ENCODE peak calls at places on chromosome 13, in nine cellular contexts. M is mesothelial cell of epicardium; P is left ventricle myocardium inferior; C is activated CD8-positive, alpha-beta T cell treated with anti-CD3 and anti-CD28 coated beads for 36 hours; G is AG04450; K is AG10803; T is astrocyte; Q is fibroblast of mammary gland; F is ascending aorta. W is an unnamed sample.

GRCh38 chr13:87554045-87554444 is 117.1 kb upstream of the SLITRK5 start:
- DNase-seq in M (no peak), T (no peak), G (no peak), K (no peak), C (no peak), P (no peak), Q (no peak), F (no peak), W (no peak)

GRCh38 chr13:47726394-47726793 is 274.7 kb downstream of the SUCLA2 start:
- DNase-seq in K (no peak), G (no peak), M (no peak), T (no peak), P (no peak), Q (no peak), F (no peak), C (no peak), W (no peak)

GRCh38 chr13:67147257-67148218 is 82.6 kb downstream of the PCDH9 start:
- DNase-seq in F (no peak), M (no peak), K (peak), C (no peak), G (peak), T (peak), P (no peak), Q (peak), W (no peak)

GRCh38 chr13:37648604-37649003 is 50.0 kb upstream of the POSTN start:
- DNase-seq in Q (peak), F (no peak), K (peak), T (peak), M (no peak), C (no peak), P (no peak), G (peak), W (no peak)

GRCh38 chr13:29917573-29918091 is 67.2 kb upstream of the UBL3 start:
- DNase-seq in T (no peak), P (no peak), Q (peak), K (no peak), F (no peak), C (no peak), M (no peak), G (no peak), W (no peak)

GRCh38 chr13:96984061-96984508 is 10.2 kb downstream of the OXGR1 start:
- DNase-seq in Q (peak), P (no peak), C (peak), T (no peak), G (no peak), F (no peak), K (no peak), M (no peak), W (no peak)

GRCh38 chr13:63124863-63125262 is 1709.2 kb upstream of the PCDH20 start:
- DNase-seq in Q (peak), K (peak), T (peak), F (no peak), P (no peak), C (no peak), M (no peak), G (no peak), W (no peak)

GRCh38 chr13:94139393-94139995 is 340.0 kb downstream of the DCT start:
- DNase-seq in C (no peak), Q (no peak), T (peak), M (no peak), G (peak), P (no peak), K (no peak), F (no peak), W (no peak)

GRCh38 chr13:49246850-49247721 is 639 bp upstream of the CDADC1 start:
- DNase-seq in P (no peak), T (no peak), K (no peak), C (no peak), G (no peak), Q (no peak), M (no peak), F (no peak), W (no peak)

GRCh38 chr13:42354246-42355117 is 82.5 kb downstream of the AKAP11 start:
- DNase-seq in T (peak), M (no peak), F (no peak), C (peak), Q (peak), G (peak), P (no peak), K (peak), W (no peak)

GRCh38 chr13:94390881-94391280 is 88.6 kb downstream of the DCT start:
- DNase-seq in Q (no peak), F (no peak), T (peak), M (no peak), G (no peak), K (peak), P (no peak), C (no peak), W (no peak)

GRCh38 chr13:38213307-38213706 is 136.3 kb upstream of the UFM1 start:
- DNase-seq in Q (peak), P (no peak), T (peak), K (no peak), M (no peak), F (no peak), C (no peak), G (no peak), W (no peak)

GRCh38 chr13:39821977-39822376 is 166.5 kb downstream of the COG6 start:
- DNase-seq in C (no peak), F (no peak), P (no peak), M (no peak), Q (no peak), T (no peak), K (no peak), G (no peak), W (no peak)

GRCh38 chr13:114145256-114145655 is 12.8 kb upstream of the RASA3 start:
- DNase-seq in P (no peak), F (no peak), M (no peak), T (no peak), Q (no peak), G (no peak), K (no peak), C (no peak), W (no peak)

GRCh38 chr13:98878421-98879126 is 99.3 kb downstream of the DOCK9 start:
- DNase-seq in F (no peak), K (peak), G (no peak), M (no peak), C (no peak), Q (no peak), T (no peak), P (no peak), W (no peak)

GRCh38 chr13:106619688-106620555 is 52.0 kb upstream of the ARGLU1 start:
- DNase-seq in M (no peak), P (no peak), G (peak), C (peak), Q (peak), K (peak), T (peak), F (no peak), W (no peak)

GRCh38 chr13:75610466-75610865 is 25.7 kb upstream of the LMO7 start:
- DNase-seq in G (no peak), C (no peak), Q (no peak), P (no peak), F (no peak), T (no peak), K (no peak), M (no peak), W (no peak)

DNA sequence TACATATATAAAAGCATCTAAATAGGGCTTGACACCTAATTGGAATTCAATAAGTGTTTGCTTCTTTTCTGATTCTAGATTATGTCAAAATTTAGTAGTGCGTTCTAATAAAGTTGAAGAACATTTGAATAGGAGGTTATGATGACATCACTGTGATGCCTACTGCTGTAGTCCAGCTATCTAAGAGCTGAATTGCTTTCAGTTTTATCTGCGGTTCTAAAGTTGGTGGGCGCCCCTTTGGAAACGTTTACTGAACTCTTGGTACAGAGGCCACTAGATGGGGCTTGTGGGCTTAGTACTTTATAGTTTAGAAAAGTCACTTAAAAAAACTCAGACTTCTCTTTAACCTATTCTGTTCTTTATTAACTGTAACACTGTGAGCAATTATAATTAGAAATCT is 776.9 kb downstream of the GPC5 start:
- DNase-seq in F (no peak), T (peak), K (peak), Q (peak), P (no peak), G (peak), M (no peak), C (peak), W (no peak)
- TF ChIP-seq CTCF in F (no peak), T (peak), K (peak), Q (peak), P (peak), G (peak), M (peak), C (no peak), W (peak)

DNA sequence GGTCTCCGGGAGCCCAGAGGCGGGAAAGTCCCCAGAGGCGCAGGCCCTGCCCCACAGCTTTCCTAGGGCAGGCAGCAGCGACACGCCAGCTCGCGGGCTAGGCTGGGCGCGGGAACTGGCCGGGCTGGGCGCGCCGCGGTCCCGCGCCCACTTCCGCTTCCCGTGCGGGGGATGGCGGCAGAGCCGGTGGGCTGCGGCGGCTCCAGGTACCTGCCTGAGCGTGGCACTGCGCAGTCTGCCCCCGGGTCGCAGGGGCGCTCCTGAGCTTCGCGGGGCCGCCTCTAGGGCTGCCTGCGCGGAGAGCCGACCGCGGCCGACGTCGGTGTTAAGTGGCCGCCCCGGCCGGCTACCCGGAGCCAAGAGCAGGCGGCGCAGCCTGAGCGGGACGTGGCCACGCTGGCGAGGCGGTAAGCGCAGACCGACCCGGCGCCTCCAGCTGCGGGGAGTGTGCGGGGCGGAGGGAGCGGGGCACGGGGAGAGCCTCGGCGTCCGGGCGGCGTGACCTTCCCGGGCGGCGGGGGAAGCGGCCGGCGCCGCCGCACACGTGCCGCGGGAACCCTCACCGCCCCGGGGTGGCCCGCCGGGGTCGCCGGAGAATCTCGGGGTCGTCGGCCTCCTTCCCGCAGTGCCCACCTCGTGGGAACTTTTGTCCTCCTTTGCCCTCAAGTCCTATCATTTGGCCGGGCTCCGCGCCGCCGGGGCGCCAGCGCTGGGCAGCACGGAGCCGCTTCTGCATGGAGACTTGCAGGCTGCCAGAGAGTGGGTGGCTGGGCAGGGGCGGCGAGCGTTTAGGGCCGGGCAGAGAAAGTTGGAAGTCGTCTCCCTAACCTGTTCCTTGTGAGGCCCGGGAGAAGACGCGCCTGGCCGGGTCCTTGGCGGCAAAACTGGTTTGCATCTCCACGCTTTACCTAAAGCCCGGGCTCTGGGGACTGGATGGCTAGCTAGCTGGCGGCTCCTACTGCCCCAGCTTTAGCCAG is 31.4 kb upstream of the MPHOSPH8 start:
- DNase-seq in P (peak), T (peak), Q (peak), M (peak), C (peak), F (no peak), G (no peak), K (peak), W (peak)
- TF ChIP-seq CTCF in P (peak), T (no peak), Q (no peak), M (no peak), C (no peak), F (peak), G (no peak), K (peak), W (peak)

DNA sequence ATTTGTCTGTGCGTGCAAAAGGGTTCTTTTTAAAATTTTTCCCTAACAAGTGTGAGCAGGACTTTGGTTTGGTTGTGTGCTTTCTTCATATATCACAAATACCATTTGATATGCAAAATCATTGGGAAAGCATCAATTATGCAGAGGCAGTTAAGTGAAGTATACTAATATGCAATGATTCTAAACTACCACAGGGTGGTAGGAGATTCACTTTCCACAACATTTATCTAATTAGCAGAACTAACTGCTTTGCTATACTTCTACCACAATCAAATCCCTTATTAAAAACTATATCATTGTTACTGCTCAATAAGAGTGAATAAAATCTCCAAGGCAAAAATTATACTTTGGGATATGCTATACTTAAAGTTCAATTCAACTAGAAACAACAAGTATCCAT is 2738.9 kb upstream of the PCDH20 start:
- DNase-seq in T (peak), K (peak), P (no peak), G (no peak), F (no peak), M (no peak), C (no peak), Q (peak), W (no peak)
- TF ChIP-seq CTCF in T (no peak), K (peak), P (no peak), G (peak), F (no peak), M (no peak), C (no peak), Q (peak), W (peak)

GRCh38 chr13:23087884-23088283 is 92.9 kb upstream of the SGCG start:
- DNase-seq in M (no peak), C (peak), Q (peak), G (no peak), F (no peak), P (no peak), T (no peak), K (peak), W (no peak)
- TF ChIP-seq CTCF in M (peak), C (peak), Q (peak), G (peak), F (no peak), P (peak), T (peak), K (peak), W (peak)

GRCh38 chr13:110376120-110376519 is 69.0 kb downstream of the COL4A2 start:
- DNase-seq in P (no peak), Q (no peak), T (no peak), C (no peak), K (no peak), M (no peak), F (no peak), G (no peak), W (no peak)
- TF ChIP-seq CTCF in P (no peak), Q (no peak), T (no peak), C (no peak), K (no peak), M (no peak), F (no peak), G (no peak), W (no peak)

GRCh38 chr13:61255035-61255796 is 160.4 kb downstream of the PCDH20 start:
- DNase-seq in Q (no peak), M (no peak), K (no peak), C (peak), G (no peak), P (no peak), F (no peak), T (no peak), W (no peak)
- TF ChIP-seq CTCF in Q (no peak), M (peak), K (no peak), C (no peak), G (no peak), P (peak), F (no peak), T (peak), W (peak)

GRCh38 chr13:50376895-50377575 is 361.8 kb downstream of the KCNRG start:
- DNase-seq in F (no peak), Q (no peak), M (no peak), G (no peak), C (no peak), P (no peak), T (no peak), K (no peak), W (no peak)
- TF ChIP-seq CTCF in F (no peak), Q (peak), M (no peak), G (no peak), C (no peak), P (peak), T (no peak), K (no peak), W (no peak)

GRCh38 chr13:110137677-110138008 is 169.3 kb downstream of the COL4A1 start:
- DNase-seq in P (peak), T (peak), F (no peak), C (peak), Q (peak), M (no peak), K (peak), G (no peak), W (no peak)

GRCh38 chr13:110140099-110140498 is 166.9 kb downstream of the COL4A1 start:
- DNase-seq in C (no peak), Q (no peak), M (no peak), T (no peak), G (no peak), F (no peak), P (no peak), K (no peak), W (no peak)

GRCh38 chr13:110138700-110139036 is 168.3 kb downstream of the COL4A1 start:
- DNase-seq in G (no peak), K (no peak), P (no peak), F (no peak), M (no peak), T (no peak), Q (no peak), C (no peak), W (no peak)

GRCh38 chr13:110136660-110137585 is 170.0 kb downstream of the COL4A1 start:
- DNase-seq in K (no peak), P (no peak), T (no peak), G (no peak), Q (no peak), M (no peak), F (no peak), C (no peak), W (no peak)

GRCh38 chr13:110138009-110138699 is 168.8 kb downstream of the COL4A1 start:
- DNase-seq in C (peak), K (peak), Q (peak), F (no peak), G (no peak), T (peak), P (peak), M (no peak), W (no peak)
- TF ChIP-seq CTCF in C (no peak), K (peak), Q (no peak), F (no peak), G (no peak), T (no peak), P (peak), M (no peak), W (peak)